ENCODE peak calls at places on chromosomes 4 and X, in four cellular contexts. T is esophagus squamous epithelium; B is GM23248; S is naive thymus-derived CD4-positive, alpha-beta T cell. Y is an unnamed sample.

GRCh38 chr4:28723371-28723770 is 1862.7 kb downstream of the STIM2 start:
- DNase-seq in T (no peak), B (no peak), S (no peak), Y (no peak)

GRCh38 chr4:15438939-15439524 is 11.2 kb downstream of the C1QTNF7 start:
- DNase-seq in T (no peak), B (peak; percentile 54), S (no peak), Y (no peak)

GRCh38 chrX:109399831-109400230 is 82.1 kb downstream of the GUCY2F start:
- DNase-seq in T (no peak), B (no peak), S (no peak), Y (no peak)

GRCh38 chr4:101346562-101347266 is 612 bp downstream of the PPP3CA start:
- DNase-seq in T (peak; percentile 22), B (peak; percentile 84), S (no peak), Y (peak; percentile 78)

GRCh38 chrX:24294619-24295018 is 19.2 kb downstream of the SUPT20HL2 start:
- DNase-seq in T (no peak), B (peak; percentile 10), S (no peak), Y (no peak)

GRCh38 chr4:126768338-126768737 is 864.4 kb upstream of the INTU start:
- DNase-seq in T (no peak), B (no peak), S (no peak), Y (no peak)

GRCh38 chr4:81607947-81608346 is 136.2 kb upstream of the RASGEF1B start:
- DNase-seq in T (no peak), B (peak; percentile 41), S (no peak), Y (no peak)

GRCh38 chrX:129759576-129760061 is 20.1 kb upstream of the SASH3 start:
- DNase-seq in T (no peak), B (peak; percentile 53), S (peak; percentile 59), Y (peak; percentile 2)

GRCh38 chrX:9566150-9566621 is 101.3 kb downstream of the TBL1X start:
- DNase-seq in T (no peak), B (peak; percentile 86), S (no peak), Y (peak; percentile 1)

GRCh38 chrX:12951590-12951965 is 23.3 kb upstream of the TMSB4X start:
- DNase-seq in T (no peak), B (no peak), S (no peak), Y (no peak)

GRCh38 chrX:155662297-155662696 is 49.5 kb upstream of the TMLHE start:
- DNase-seq in T (no peak), B (peak; percentile 4), S (no peak), Y (no peak)

GRCh38 chrX:23745786-23746185 is 2.7 kb upstream of the ACOT9 start:
- DNase-seq in T (no peak), B (no peak), S (no peak), Y (no peak)

GRCh38 chr4:102438873-102439614 is 62.1 kb upstream of the NFKB1 start:
- DNase-seq in T (no peak), B (peak; percentile 92), S (no peak), Y (no peak)

GRCh38 chrX:13090261-13091110 is 46.1 kb upstream of the FAM9C start:
- DNase-seq in T (no peak), B (no peak), S (peak; percentile 16), Y (no peak)

GRCh38 chrX:53184836-53185235 is 40.2 kb downstream of the KDM5C start:
- DNase-seq in T (no peak), B (peak; percentile 78), S (no peak), Y (no peak)

GRCh38 chrX:1389181-1389992 is 2.5 kb downstream of the SLC25A6 start:
- DNase-seq in T (no peak), B (no peak), S (no peak), Y (no peak)

GRCh38 chr4:48979897-48980579 is 6.0 kb upstream of the CWH43 start:
- DNase-seq in T (no peak), B (peak; percentile 23), S (no peak), Y (no peak)

GRCh38 chr4:3766791-3767561 is 791 bp downstream of the ADRA2C start:
- DNase-seq in T (no peak), B (no peak), S (no peak), Y (no peak)

GRCh38 chr4:181690498-181690897 is 552.7 kb upstream of the TENM3 start:
- DNase-seq in T (no peak), B (no peak), S (no peak), Y (no peak)

GRCh38 chr4:186723207-186724047 is at the start of gene FAT1:
- DNase-seq in T (no peak), B (peak; percentile 90), S (no peak), Y (no peak)

GRCh38 chrX:17242470-17242869 is 132.5 kb upstream of the NHS start:
- DNase-seq in T (no peak), B (peak; percentile 52), S (peak; percentile 28), Y (peak; percentile 0)

GRCh38 chr4:173883821-173884220 is 353.8 kb upstream of the HAND2 start:
- DNase-seq in T (no peak), B (peak; percentile 49), S (no peak), Y (no peak)

GRCh38 chr4:139609647-139610046 is 53.6 kb upstream of the SETD7 start:
- DNase-seq in T (no peak), B (peak; percentile 71), S (no peak), Y (no peak)

GRCh38 chr4:119526786-119527550 is 101.6 kb downstream of the PDE5A start:
- DNase-seq in T (no peak), B (peak; percentile 19), S (no peak), Y (no peak)

GRCh38 chrX:24426921-24427746 is 38.0 kb upstream of the PDK3 start:
- DNase-seq in T (no peak), B (no peak), S (no peak), Y (no peak)

GRCh38 chr4:122826596-122827257 is at the start of gene FGF2:
- DNase-seq in T (no peak), B (peak; percentile 86), S (peak; percentile 7), Y (peak; percentile 61)

GRCh38 chr4:56388311-56388710 is 1.0 kb upstream of the AASDH start:
- DNase-seq in T (no peak), B (peak; percentile 39), S (peak; percentile 9), Y (no peak)

GRCh38 chr4:107349732-107350131 is 313.6 kb upstream of the DKK2 start:
- DNase-seq in T (no peak), B (no peak), S (no peak), Y (no peak)

DNA sequence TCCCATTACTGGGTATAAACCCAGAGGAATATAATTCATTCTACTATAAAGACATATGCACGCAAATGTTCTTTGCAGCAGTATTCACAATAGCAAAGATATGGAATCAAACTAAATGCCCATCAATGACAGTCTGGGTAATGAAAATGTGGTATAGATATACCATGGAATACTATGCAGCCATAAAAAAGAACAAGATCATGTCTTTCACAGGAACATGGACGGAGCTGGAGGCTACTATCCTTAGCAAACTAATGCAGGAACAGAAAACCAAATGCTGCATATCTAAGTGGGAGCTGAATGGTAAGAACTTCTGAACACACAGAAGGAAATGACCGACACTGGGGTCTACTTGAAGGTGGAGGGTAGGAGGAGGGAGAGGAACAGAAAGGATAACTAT is 42.6 kb downstream of the LNX1 start:
- DNase-seq in T (no peak), B (no peak), S (no peak), Y (no peak)
- H3K27ac ChIP-seq in T (no peak overlapping the region), B (no peak overlapping the region), S (no peak overlapping the region), Y (no peak overlapping the region)

GRCh38 chrX:115367956-115368355 is 78.4 kb downstream of the LUZP4 start:
- DNase-seq in T (no peak), B (peak; percentile 48), S (no peak), Y (no peak)
- H3K27ac ChIP-seq in T (no peak overlapping the region), B (peak overlapping the region; percentile 85), S (no peak overlapping the region), Y (peak overlapping the region; percentile 30)

DNA sequence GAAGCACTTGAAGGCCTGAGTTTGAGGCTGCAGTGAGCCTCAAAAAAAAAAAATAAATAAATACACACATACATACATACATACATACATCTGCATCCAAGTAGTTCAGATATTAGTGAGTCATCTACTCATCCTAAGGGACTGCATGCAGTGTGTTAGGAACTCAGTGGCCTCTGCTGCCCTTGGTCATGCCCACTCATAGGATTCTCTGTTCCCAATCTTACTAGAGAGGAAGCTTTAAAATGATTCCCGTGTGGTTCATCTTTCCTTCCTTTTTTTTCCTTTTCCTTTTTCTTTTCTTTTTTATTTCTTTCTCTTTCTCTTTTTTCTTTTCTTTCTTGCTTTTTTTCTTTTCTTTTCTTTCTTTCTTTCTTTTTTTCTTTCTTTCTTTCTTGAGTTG is 10.9 kb upstream of the YIPF6 start:
- DNase-seq in T (no peak), B (no peak), S (no peak), Y (no peak)
- H3K27ac ChIP-seq in T (no peak overlapping the region), B (no peak overlapping the region), S (no peak overlapping the region), Y (no peak overlapping the region)

GRCh38 chr4:8241895-8242696 is 27.5 kb upstream of the HTRA3 start:
- DNase-seq in T (peak; percentile 20), B (peak; percentile 96), S (peak; percentile 89), Y (peak; percentile 52)
- H3K27ac ChIP-seq in T (peak overlapping the region; percentile 45), B (no peak overlapping the region), S (no peak overlapping the region), Y (no peak overlapping the region)

DNA sequence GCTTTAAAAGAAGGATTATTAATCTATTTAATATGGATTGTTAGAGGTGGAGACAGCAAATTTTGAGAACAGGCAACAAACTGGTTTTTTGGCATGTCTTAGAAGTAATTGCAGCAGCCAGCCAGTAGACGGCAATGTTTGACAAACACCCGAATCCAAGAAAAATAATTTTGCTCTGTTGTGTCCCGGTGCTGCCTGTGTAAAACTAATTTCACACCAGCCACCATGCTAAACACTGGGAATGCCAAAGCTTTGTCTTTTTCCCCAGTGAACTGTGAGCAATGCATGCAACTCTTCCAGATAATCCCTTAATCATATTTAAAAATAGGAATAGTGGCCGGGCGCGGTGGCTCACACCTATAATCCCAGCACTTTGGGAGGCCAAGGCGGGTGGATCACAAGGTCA is 25.9 kb downstream of the SMIM31 start:
- DNase-seq in T (no peak), B (peak; percentile 80), S (peak; percentile 15), Y (no peak)
- H3K27ac ChIP-seq in T (no peak overlapping the region), B (peak overlapping the region; percentile 80), S (no peak overlapping the region), Y (no peak overlapping the region)

DNA sequence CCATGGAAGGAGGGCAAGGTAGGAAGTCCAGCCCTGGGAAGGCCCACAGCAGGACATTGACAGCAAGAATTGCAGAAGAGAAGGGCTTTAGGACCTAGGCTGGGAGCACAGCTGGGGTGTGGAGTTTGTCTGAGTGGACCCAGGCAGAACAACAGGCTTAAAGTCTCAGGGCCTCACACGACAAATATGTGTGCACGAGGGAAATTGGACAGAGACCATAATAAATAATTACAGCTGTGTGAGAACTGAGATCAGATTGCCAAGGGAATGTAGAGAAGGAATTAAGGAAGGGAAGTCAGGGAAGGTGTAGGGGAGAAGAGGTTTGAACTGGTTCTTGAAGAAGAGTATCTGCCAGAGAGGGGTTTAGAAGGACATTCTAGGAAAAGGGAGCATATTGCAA is 120.6 kb upstream of the TSPAN5 start:
- DNase-seq in T (no peak), B (no peak), S (no peak), Y (no peak)
- H3K27ac ChIP-seq in T (peak overlapping the region; percentile 57), B (no peak overlapping the region), S (no peak overlapping the region), Y (no peak overlapping the region)

GRCh38 chrX:134374294-134374693 is 85.7 kb upstream of the HPRT1 start:
- DNase-seq in T (no peak), B (peak; percentile 33), S (peak; percentile 3), Y (no peak)
- H3K27ac ChIP-seq in T (peak overlapping the region; percentile 95), B (peak overlapping the region; percentile 84), S (peak overlapping the region; percentile 87), Y (no peak overlapping the region)

GRCh38 chr4:103498161-103499070 is 221.4 kb downstream of the TACR3 start:
- DNase-seq in T (no peak), B (peak; percentile 74), S (no peak), Y (no peak)
- H3K27ac ChIP-seq in T (no peak overlapping the region), B (peak overlapping the region; percentile 58), S (no peak overlapping the region), Y (no peak overlapping the region)

GRCh38 chr4:40193578-40193977 is 3.3 kb upstream of the RHOH start:
- DNase-seq in T (no peak), B (no peak), S (no peak), Y (no peak)
- H3K27ac ChIP-seq in T (no peak overlapping the region), B (no peak overlapping the region), S (peak overlapping the region; percentile 100), Y (no peak overlapping the region)